ENCODE peak calls at places on chromosomes 16 and 17, in seven cellular contexts. R, Y, N, K, C, S and B are unnamed samples. For H3K27me3 and H3K9me3, the result is how much of the 10 kb centered on the place peaks cover.

GRCh38 chr16:28319476-28320022 is 27.2 kb downstream of the SBK1 start:
- DNase-seq in N (no peak), K (no peak), C (no peak), S (no peak), R (no peak), Y (no peak), B (no peak)

GRCh38 chr17:46266656-46267544 is 28.0 kb upstream of the LRRC37A start:
- DNase-seq in Y (peak), S (peak), C (no peak), R (peak), N (peak), K (peak), B (peak)

GRCh38 chr17:78641243-78641642 is 64.0 kb upstream of the DNAH17 start:
- DNase-seq in Y (no peak), N (no peak), S (no peak), K (no peak), C (no peak), R (no peak), B (no peak)

GRCh38 chr17:35866356-35866950 is 2.2 kb downstream of the HEATR9 start:
- DNase-seq in R (no peak), K (peak), N (no peak), S (no peak), Y (no peak), C (no peak), B (no peak)

GRCh38 chr16:30846649-30847402 is 47.1 kb downstream of the BCL7C start:
- DNase-seq in Y (no peak), C (no peak), R (no peak), K (no peak), S (peak), N (no peak), B (no peak)

GRCh38 chr16:81548551-81548900 is 103.9 kb downstream of the CMIP start:
- DNase-seq in S (no peak), K (no peak), N (no peak), C (no peak), R (no peak), Y (no peak), B (no peak)

GRCh38 chr16:51473091-51473490 is 322.0 kb upstream of the SALL1 start:
- DNase-seq in R (no peak), Y (no peak), S (no peak), N (no peak), K (peak), C (no peak), B (no peak)

GRCh38 chr17:77499699-77500435 is 359.1 kb downstream of the SEC14L1 start:
- DNase-seq in K (no peak), Y (peak), S (no peak), R (no peak), C (no peak), N (no peak), B (no peak)

GRCh38 chr17:9271989-9272388 is 250.7 kb downstream of the NTN1 start:
- DNase-seq in K (no peak), Y (no peak), S (no peak), C (no peak), R (no peak), N (no peak), B (no peak)

GRCh38 chr17:32927724-32928526 is at the start of gene TMEM98:
- DNase-seq in K (peak), Y (peak), S (peak), R (peak), N (no peak), C (no peak), B (peak)

GRCh38 chr16:1876468-1876867 is 4.5 kb upstream of the MEIOB start:
- DNase-seq in C (no peak), S (no peak), N (no peak), R (no peak), Y (peak), K (no peak), B (no peak)

GRCh38 chr17:63116967-63117366 is 150.9 kb downstream of the TANC2 start:
- DNase-seq in Y (no peak), R (no peak), K (peak), S (peak), N (no peak), C (no peak), B (no peak)

GRCh38 chr17:79026345-79027273 is 2.6 kb downstream of the C1QTNF1 start:
- DNase-seq in N (no peak), S (no peak), Y (peak), C (no peak), K (peak), R (peak), B (peak)

GRCh38 chr16:1794221-1794871 is 841 bp upstream of the IGFALS start:
- DNase-seq in C (no peak), N (no peak), R (no peak), Y (no peak), S (no peak), K (no peak), B (no peak)

GRCh38 chr16:13956635-13957196 is 36.8 kb downstream of the ERCC4 start:
- DNase-seq in K (no peak), C (no peak), S (no peak), R (no peak), Y (no peak), N (no peak), B (no peak)
- H3K4me3 ChIP-seq in K (no peak), C (peak), S (no peak), R (peak), Y (peak), N (peak), B (peak)

GRCh38 chr17:6018788-6019187 is 51.4 kb upstream of the WSCD1 start:
- DNase-seq in S (peak), C (no peak), Y (no peak), R (no peak), K (no peak), N (no peak), B (no peak)
- H3K27me3 ChIP-seq in S (under half), C (under half), Y (under half), R (under half), K (under half), N (under half), B (under half)

DNA sequence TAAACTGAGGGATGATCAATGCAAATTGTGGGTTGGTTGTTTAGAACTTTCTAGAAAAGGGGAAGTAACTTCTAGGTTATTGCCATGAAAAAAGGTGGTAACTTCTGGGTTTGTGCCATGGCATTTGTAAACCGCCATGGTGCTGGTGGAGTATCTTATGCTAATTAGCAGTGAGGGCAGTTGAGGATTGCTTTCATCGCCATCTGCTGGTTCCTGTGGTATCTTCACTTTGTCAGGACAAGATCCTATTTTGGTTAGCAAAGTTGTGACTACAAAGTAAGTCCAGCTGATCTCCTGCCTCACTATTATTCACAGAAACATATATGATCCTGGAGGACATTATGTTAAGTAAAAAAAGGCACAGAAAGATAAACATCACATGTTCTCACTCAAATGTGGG is 1332.3 kb downstream of the CDH11 start:
- DNase-seq in Y (peak), C (no peak), N (no peak), K (peak), S (no peak), R (no peak), B (no peak)
- H3K9me3 ChIP-seq in Y (under half), C (under half), N (under half), K (under half), S (under half), R (under half), B (under half)

GRCh38 chr16:68884391-68884790 is 41.1 kb downstream of the TANGO6 start:
- DNase-seq in S (no peak), R (no peak), Y (no peak), C (no peak), N (no peak), K (no peak), B (no peak)

GRCh38 chr16:68884867-68885266 is 41.5 kb downstream of the TANGO6 start:
- DNase-seq in C (no peak), K (no peak), N (no peak), Y (no peak), S (no peak), R (no peak), B (no peak)

GRCh38 chr16:68885321-68885720 is 42.0 kb downstream of the TANGO6 start:
- DNase-seq in Y (no peak), C (no peak), K (no peak), S (no peak), R (no peak), N (no peak), B (no peak)

GRCh38 chr16:68887107-68887506 is 43.8 kb downstream of the TANGO6 start:
- DNase-seq in R (no peak), C (no peak), N (no peak), S (no peak), K (no peak), Y (no peak), B (no peak)

GRCh38 chr16:68883685-68884084 is 40.4 kb downstream of the TANGO6 start:
- DNase-seq in Y (no peak), K (no peak), R (no peak), S (no peak), C (no peak), N (no peak), B (no peak)
- H3K4me3 ChIP-seq in Y (no peak), K (no peak), R (no peak), S (no peak), C (no peak), N (no peak), B (no peak)

DNA sequence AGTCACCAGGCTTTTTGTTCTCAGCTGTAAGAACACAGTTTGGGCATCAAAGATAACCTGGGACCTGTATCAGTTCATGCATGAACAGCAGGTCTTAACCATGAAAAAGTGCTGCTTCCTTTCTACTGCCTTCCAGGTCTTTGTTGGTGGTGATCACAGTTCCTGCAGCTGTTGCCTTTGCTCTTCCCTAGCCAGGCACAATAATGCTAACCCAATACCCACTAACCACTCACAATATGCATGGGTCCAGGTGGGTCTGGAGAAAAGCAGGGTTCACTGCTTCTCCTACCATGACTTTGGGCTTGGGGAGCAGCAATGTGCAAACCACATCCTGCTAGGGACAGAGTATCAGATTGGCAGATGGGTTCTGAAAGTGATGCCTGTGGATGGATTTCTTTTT is 396.9 kb downstream of the UTP18 start:
- DNase-seq in C (no peak), N (no peak), S (no peak), K (no peak), R (no peak), Y (no peak), B (no peak)
- H3K27me3 ChIP-seq in C (under half), N (under half), S (under half), K (under half), R (under half), Y (under half), B (under half)

DNA sequence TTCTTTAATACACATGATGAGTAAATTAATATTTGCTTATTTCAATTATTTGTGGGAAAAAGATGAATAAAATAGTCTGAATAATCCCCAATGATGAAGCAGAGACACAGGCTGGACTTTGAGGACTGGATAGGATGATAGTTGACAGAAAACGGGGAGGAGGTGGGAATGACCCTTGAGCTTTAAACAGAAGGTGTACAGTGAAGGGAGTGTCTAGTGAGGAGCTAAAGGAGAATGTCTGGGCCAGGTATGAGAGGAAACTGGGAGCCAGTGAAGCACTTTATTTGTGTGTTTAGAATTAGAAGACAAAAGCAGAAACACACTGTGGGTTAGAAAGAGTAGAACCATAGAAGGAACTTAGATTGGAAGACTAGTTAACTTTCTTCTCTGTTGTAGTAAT is 230.4 kb upstream of the CA10 start:
- DNase-seq in C (no peak), Y (no peak), S (no peak), K (no peak), R (no peak), N (no peak), B (no peak)
- H3K9me3 ChIP-seq in C (under half), Y (under half), S (under half), K (under half), R (under half), N (under half), B (under half)